ENCODE peak calls at places on chromosomes 7 and 10, in five cellular contexts. E is CD8-positive, alpha-beta T cell; M is transverse colon; J is GM10248; U is NB4. C is an unnamed sample.

GRCh38 chr10:122911889-122912484 is 1.6 kb downstream of the FAM24A start:
- DNase-seq in U (peak), E (peak), M (peak), J (peak), C (no peak)

GRCh38 chr10:3806603-3807002 is 21.6 kb upstream of the KLF6 start:
- DNase-seq in U (no peak), M (peak), E (no peak), J (no peak), C (no peak)

GRCh38 chr7:95550546-95550945 is 45.8 kb downstream of the PDK4 start:
- DNase-seq in J (no peak), E (no peak), U (no peak), M (no peak), C (no peak)

GRCh38 chr7:66205736-66206080 is 574 bp downstream of the TPST1 start:
- DNase-seq in U (no peak), M (peak), J (no peak), E (no peak), C (no peak)

GRCh38 chr7:325811-326210 is 35.8 kb downstream of the FOXL3 start:
- DNase-seq in E (no peak), J (no peak), U (no peak), M (no peak), C (no peak)

GRCh38 chr10:34180749-34181148 is 634.3 kb downstream of the PARD3 start:
- DNase-seq in E (no peak), U (no peak), M (no peak), J (no peak), C (no peak)

GRCh38 chr10:110893559-110894179 is 21.9 kb downstream of the PDCD4 start:
- DNase-seq in E (no peak), U (peak), J (peak), M (no peak), C (no peak)

GRCh38 chr10:129459762-129460539 is 7.1 kb upstream of the MGMT start:
- DNase-seq in J (no peak), U (peak), E (no peak), M (no peak), C (no peak)

GRCh38 chr7:27194641-27195379 is 5.1 kb downstream of the HOXA13 start:
- DNase-seq in U (peak), E (no peak), M (peak), J (no peak), C (no peak)

GRCh38 chr10:32971536-32972091 is 13.6 kb upstream of the ITGB1 start:
- DNase-seq in U (no peak), E (no peak), M (peak), J (no peak), C (no peak)

GRCh38 chr7:44563171-44563679 is 10.5 kb downstream of the DDX56 start:
- DNase-seq in E (no peak), U (no peak), M (no peak), J (no peak), C (no peak)

GRCh38 chr7:71817931-71818330 is 594.2 kb downstream of the CALN1 start:
- DNase-seq in U (no peak), E (no peak), J (no peak), M (no peak), C (no peak)

GRCh38 chr7:5397657-5398237 is 25.9 kb downstream of the TNRC18 start:
- DNase-seq in E (no peak), J (no peak), M (no peak), U (no peak), C (no peak)

GRCh38 chr7:133197972-133198544 is 54.8 kb upstream of the EXOC4 start:
- DNase-seq in E (no peak), M (no peak), J (no peak), U (no peak), C (no peak)

GRCh38 chr7:76225951-76226350 is 24.3 kb downstream of the SRRM3 start:
- DNase-seq in M (no peak), J (no peak), U (no peak), E (no peak), C (no peak)

GRCh38 chr10:118310822-118311221 is 31.3 kb downstream of the FAM204A start:
- DNase-seq in E (no peak), J (no peak), M (no peak), U (no peak), C (no peak)

GRCh38 chr7:135185471-135186260 is 15.2 kb upstream of the CYREN start:
- DNase-seq in E (no peak), M (no peak), U (no peak), J (no peak), C (no peak)

GRCh38 chr7:114784756-114785155 is 137.1 kb upstream of the MDFIC start:
- DNase-seq in U (no peak), M (no peak), E (no peak), J (no peak), C (no peak)

GRCh38 chr10:23643396-23643795 is 204.5 kb downstream of the OTUD1 start:
- DNase-seq in U (peak), M (peak), J (no peak), E (no peak), C (no peak)

GRCh38 chr10:61958793-61959192 is 57.3 kb downstream of the ARID5B start:
- DNase-seq in U (no peak), E (no peak), M (no peak), J (no peak), C (no peak)

GRCh38 chr10:46035923-46036849 is 5.8 kb upstream of the NCOA4 start:
- DNase-seq in M (no peak), E (no peak), J (no peak), U (no peak), C (no peak)

GRCh38 chr10:79929409-79929904 is 19.4 kb downstream of the SFTPD start:
- DNase-seq in J (peak), U (peak), M (peak), E (peak), C (no peak)

GRCh38 chr7:98196706-98197605 is 14.3 kb upstream of the BHLHA15 start:
- DNase-seq in J (no peak), U (peak), M (no peak), E (no peak), C (no peak)

GRCh38 chr7:111224354-111225231 is 133.7 kb downstream of the LRRN3 start:
- DNase-seq in U (no peak), J (no peak), M (no peak), E (no peak), C (no peak)

GRCh38 chr7:132400667-132401142 is 175.6 kb downstream of the PLXNA4 start:
- DNase-seq in U (no peak), E (no peak), M (no peak), J (no peak), C (no peak)

GRCh38 chr7:137818036-137818435 is 28.7 kb downstream of the DGKI start:
- DNase-seq in J (no peak), M (no peak), U (no peak), E (no peak), C (no peak)

GRCh38 chr7:102125127-102125561 is 161.5 kb upstream of the SH2B2 start:
- DNase-seq in J (peak), E (no peak), U (no peak), M (peak), C (peak)

GRCh38 chr10:121822180-121822579 is 105.7 kb downstream of the ATE1 start:
- DNase-seq in M (no peak), U (no peak), E (no peak), J (no peak), C (no peak)

GRCh38 chr7:7272294-7272693 is 90.0 kb downstream of the C1GALT1 start:
- DNase-seq in E (no peak), M (no peak), J (no peak), U (no peak), C (no peak)

GRCh38 chr7:139087212-139087611 is 22.3 kb downstream of the ZC3HAV1 start:
- DNase-seq in U (no peak), J (no peak), E (no peak), M (no peak), C (no peak)

GRCh38 chr10:71433983-71434744 is 37.4 kb downstream of the CDH23 start:
- DNase-seq in E (peak), U (no peak), J (no peak), M (no peak), C (no peak)

GRCh38 chr10:71431216-71431944 is 34.7 kb downstream of the CDH23 start:
- DNase-seq in U (no peak), E (no peak), J (no peak), M (no peak), C (no peak)

GRCh38 chr10:71433116-71433982 is 36.6 kb downstream of the CDH23 start:
- DNase-seq in U (no peak), J (no peak), M (no peak), E (no peak), C (no peak)

GRCh38 chr10:71429929-71430328 is 33.2 kb downstream of the CDH23 start:
- DNase-seq in E (no peak), J (no peak), U (no peak), M (no peak), C (no peak)

GRCh38 chr10:71431945-71432905 is 35.5 kb downstream of the CDH23 start:
- DNase-seq in U (no peak), J (no peak), M (no peak), E (no peak), C (no peak)
- TF ChIP-seq CTCF in U (peak), J (no peak), M (no peak), E (no peak), C (no peak)

GRCh38 chr10:49410365-49411074 is 14.6 kb upstream of the DRGX start:
- DNase-seq in J (no peak), U (no peak), M (no peak), E (no peak), C (no peak)

GRCh38 chr10:49407552-49408137 is 11.8 kb upstream of the DRGX start:
- DNase-seq in U (peak), M (peak), J (peak), E (peak), C (peak)

GRCh38 chr10:49408437-49409306 is 12.8 kb upstream of the DRGX start:
- DNase-seq in U (peak), M (no peak), E (no peak), J (no peak), C (no peak)

GRCh38 chr10:49412571-49412970 is 16.7 kb upstream of the DRGX start:
- DNase-seq in M (no peak), J (no peak), U (no peak), E (no peak), C (no peak)

DNA sequence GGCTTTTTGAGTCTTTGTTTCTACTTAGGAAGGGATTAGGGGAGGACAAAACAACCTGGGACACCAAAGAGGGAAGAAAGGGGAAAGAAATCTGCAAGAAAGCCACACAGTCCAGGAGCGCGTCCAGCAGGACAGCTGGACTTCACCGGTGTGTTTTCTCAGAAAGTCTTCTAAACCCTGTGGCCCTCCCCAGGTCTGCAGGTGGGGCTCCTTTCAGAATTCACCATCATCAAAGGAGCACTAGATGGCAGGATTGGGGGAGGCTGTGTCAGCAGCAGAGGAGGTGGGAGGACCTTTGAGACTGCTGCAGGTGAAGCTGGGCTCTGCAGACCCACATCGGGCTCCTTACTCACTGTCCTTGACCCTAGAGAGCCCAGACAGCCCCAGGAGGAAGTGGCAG is 13.9 kb upstream of the DRGX start:
- DNase-seq in E (no peak), M (no peak), U (no peak), J (no peak), C (no peak)
- TF ChIP-seq CTCF in E (no peak), M (no peak), U (no peak), J (no peak), C (no peak)

GRCh38 chr7:37656913-37657530 is 26.5 kb upstream of the GPR141 start:
- DNase-seq in J (no peak), M (no peak), E (no peak), U (peak), C (no peak)
- TF ChIP-seq CTCF in J (no peak), M (no peak), E (no peak), U (peak), C (no peak)

GRCh38 chr7:69402696-69403095 is 195.6 kb upstream of the AUTS2 start:
- DNase-seq in U (peak), J (no peak), E (no peak), M (no peak), C (no peak)

GRCh38 chr7:69399038-69399800 is 199.1 kb upstream of the AUTS2 start:
- DNase-seq in E (no peak), J (no peak), M (no peak), U (peak), C (no peak)

DNA sequence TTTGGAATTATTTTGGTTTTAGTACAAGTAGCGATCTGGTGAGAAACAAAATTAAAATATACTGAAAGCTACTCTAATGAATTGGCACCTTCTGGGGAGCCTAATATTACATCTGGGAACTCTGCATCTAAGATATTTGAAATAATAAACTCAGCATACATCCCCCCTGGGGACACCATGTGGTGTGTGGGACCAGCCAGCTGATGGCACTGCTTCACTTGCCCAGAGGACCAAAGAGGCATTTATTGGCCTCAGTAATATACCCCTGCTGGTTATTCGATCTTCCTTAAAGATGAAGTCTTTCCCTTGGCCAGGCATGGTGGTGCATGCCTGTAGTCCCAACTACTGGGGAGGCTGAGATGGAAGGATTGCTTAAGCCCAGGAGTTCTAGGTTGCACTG is 195.1 kb upstream of the AUTS2 start:
- DNase-seq in J (no peak), M (no peak), E (no peak), U (peak), C (no peak)
- TF ChIP-seq CTCF in J (no peak), M (no peak), E (no peak), U (peak), C (no peak)

DNA sequence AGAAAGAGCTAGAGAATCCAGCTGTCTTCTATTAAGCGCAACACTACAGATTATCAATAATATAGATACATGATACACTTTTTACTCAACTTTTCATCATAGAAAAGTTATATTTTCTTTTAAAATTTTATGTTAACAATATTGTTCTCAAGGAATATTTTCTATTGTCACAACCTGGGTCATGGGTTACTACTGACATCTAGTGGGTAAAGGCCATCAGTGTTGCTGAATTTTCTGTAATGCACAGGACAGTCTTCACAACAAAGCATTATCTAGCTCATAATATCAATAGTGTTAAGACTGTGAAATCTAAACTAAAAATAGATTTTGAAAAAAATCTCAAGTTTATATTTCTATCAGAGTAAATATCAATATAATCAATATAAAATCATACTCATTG is 209.8 kb downstream of the ZNF33B start:
- DNase-seq in U (peak), J (no peak), E (no peak), M (no peak), C (no peak)
- TF ChIP-seq CTCF in U (peak), J (peak), E (no peak), M (no peak), C (no peak)

C was measured in activated B cell treated with CpG ODN at 0.5 μM for 24 hours.